ENCODE peak calls at places on chromosomes 16 and 17, in eight cellular contexts. S is HepG2, Q is SK-N-SH, H is HCT116, B is GM23338, O is K562, V is Panc1, W is GM12878. F is an unnamed sample.

GRCh38 chr16:87363771-87364476 is 19.7 kb downstream of the FBXO31 start:
- DNase-seq in S (no peak), Q (peak), H (no peak), B (no peak), O (no peak), V (no peak), W (no peak), F (no peak)

GRCh38 chr17:74325743-74326379 is at the start of gene KIF19:
- DNase-seq in S (no peak), Q (peak), H (no peak), B (peak), O (peak), V (no peak), W (no peak), F (peak)

GRCh38 chr16:28915181-28915580 is 9.9 kb downstream of the RABEP2 start:
- DNase-seq in S (no peak), Q (no peak), H (no peak), B (no peak), O (peak), V (peak), W (no peak), F (no peak)

GRCh38 chr17:73650147-73650546 is 5.9 kb upstream of the SDK2 start:
- DNase-seq in S (no peak), Q (peak), H (no peak), B (peak), O (no peak), V (no peak), W (no peak), F (peak)

GRCh38 chr16:88784074-88784855 is 755 bp downstream of the PIEZO1 start:
- DNase-seq in S (peak), Q (peak), H (no peak), B (peak), O (peak), V (no peak), W (no peak), F (no peak)

GRCh38 chr16:75593308-75593707 is 27.1 kb downstream of the GABARAPL2 start:
- DNase-seq in S (no peak), Q (no peak), H (no peak), B (no peak), O (no peak), V (no peak), W (no peak), F (no peak)

GRCh38 chr16:82016268-82016667 is 5.0 kb upstream of the SDR42E1 start:
- DNase-seq in S (no peak), Q (peak), H (peak), B (peak), O (peak), V (no peak), W (no peak), F (peak)

GRCh38 chr16:81687183-81687456 is 92.0 kb upstream of the PLCG2 start:
- DNase-seq in S (no peak), Q (no peak), H (no peak), B (no peak), O (no peak), V (no peak), W (no peak), F (no peak)

GRCh38 chr17:59829217-59830006 is 63.3 kb downstream of the TUBD1 start:
- DNase-seq in S (peak), Q (peak), H (peak), B (no peak), O (peak), V (peak), W (peak), F (peak)

GRCh38 chr17:81328925-81329278 is 33.8 kb upstream of the SLC38A10 start:
- DNase-seq in S (no peak), Q (peak), H (no peak), B (no peak), O (no peak), V (no peak), W (no peak), F (no peak)

GRCh38 chr16:19595043-19595767 is 39.7 kb downstream of the VPS35L start:
- DNase-seq in S (no peak), Q (peak), H (no peak), B (no peak), O (no peak), V (no peak), W (no peak), F (no peak)

GRCh38 chr17:44108440-44109311 is 14.8 kb downstream of the HDAC5 start:
- DNase-seq in S (peak), Q (peak), H (no peak), B (no peak), O (peak), V (no peak), W (no peak), F (no peak)

GRCh38 chr16:23597003-23597756 is 1.1 kb upstream of the NDUFAB1 start:
- DNase-seq in S (peak), Q (peak), H (peak), B (peak), O (peak), V (no peak), W (no peak), F (no peak)

GRCh38 chr17:42706732-42707131 is 24.4 kb downstream of the CNTNAP1 start:
- DNase-seq in S (no peak), Q (no peak), H (no peak), B (no peak), O (no peak), V (no peak), W (peak), F (no peak)

GRCh38 chr16:52526429-52526828 is 20.5 kb downstream of the TOX3 start:
- DNase-seq in S (no peak), Q (no peak), H (no peak), B (peak), O (no peak), V (no peak), W (no peak), F (no peak)

GRCh38 chr16:66563574-66564334 is 2.5 kb upstream of the CMTM1 start:
- DNase-seq in S (no peak), Q (no peak), H (no peak), B (no peak), O (no peak), V (no peak), W (no peak), F (no peak)

GRCh38 chr16:58284021-58284420 is 10.8 kb downstream of the PRSS54 start:
- DNase-seq in S (no peak), Q (no peak), H (no peak), B (no peak), O (no peak), V (no peak), W (no peak), F (no peak)

GRCh38 chr16:21283521-21284289 is 5.6 kb upstream of the CRYM start:
- DNase-seq in S (peak), Q (peak), H (no peak), B (peak), O (no peak), V (no peak), W (no peak), F (peak)

GRCh38 chr16:53950677-53951076 is 246.7 kb downstream of the FTO start:
- DNase-seq in S (no peak), Q (no peak), H (no peak), B (no peak), O (no peak), V (no peak), W (no peak), F (no peak)

GRCh38 chr16:1907226-1907849 is 10.9 kb downstream of the HS3ST6 start:
- DNase-seq in S (no peak), Q (peak), H (no peak), B (no peak), O (no peak), V (no peak), W (no peak), F (no peak)

GRCh38 chr17:17568772-17569195 is 22.7 kb downstream of the PEMT start:
- DNase-seq in S (peak), Q (peak), H (peak), B (peak), O (peak), V (no peak), W (no peak), F (no peak)

GRCh38 chr17:14004927-14005630 is 64.2 kb upstream of the COX10 start:
- DNase-seq in S (no peak), Q (no peak), H (peak), B (no peak), O (no peak), V (no peak), W (no peak), F (no peak)

GRCh38 chr17:76831316-76831715 is 36.9 kb upstream of the MGAT5B start:
- DNase-seq in S (no peak), Q (no peak), H (no peak), B (no peak), O (no peak), V (no peak), W (no peak), F (no peak)

GRCh38 chr16:4016648-4017047 is 99.6 kb downstream of the ADCY9 start:
- DNase-seq in S (no peak), Q (no peak), H (no peak), B (no peak), O (no peak), V (no peak), W (no peak), F (peak)

GRCh38 chr17:72338304-72338703 is 217.5 kb downstream of the SOX9 start:
- DNase-seq in S (no peak), Q (no peak), H (no peak), B (no peak), O (no peak), V (no peak), W (no peak), F (no peak)

GRCh38 chr16:65342231-65342866 is 220.5 kb upstream of the CDH11 start:
- DNase-seq in S (no peak), Q (no peak), H (no peak), B (peak), O (no peak), V (no peak), W (no peak), F (no peak)

GRCh38 chr16:89688395-89688794 is 1.9 kb downstream of the CDK10 start:
- DNase-seq in S (no peak), Q (no peak), H (no peak), B (no peak), O (no peak), V (no peak), W (no peak), F (no peak)

GRCh38 chr17:2701161-2701995 is 10.2 kb downstream of the CLUH start:
- DNase-seq in S (no peak), Q (peak), H (no peak), B (no peak), O (no peak), V (no peak), W (no peak), F (no peak)

GRCh38 chr16:16009396-16009795 is 60.0 kb downstream of the ABCC1 start:
- DNase-seq in S (no peak), Q (no peak), H (no peak), B (no peak), O (no peak), V (no peak), W (no peak), F (no peak)

GRCh38 chr17:10217916-10218315 is 19.5 kb upstream of the GAS7 start:
- DNase-seq in S (no peak), Q (no peak), H (no peak), B (no peak), O (no peak), V (no peak), W (peak), F (no peak)

GRCh38 chr16:48614759-48615158 is 4.8 kb upstream of the N4BP1 start:
- DNase-seq in S (no peak), Q (no peak), H (no peak), B (no peak), O (no peak), V (no peak), W (no peak), F (no peak)

GRCh38 chr16:82651921-82652601 is 25.3 kb downstream of the CDH13 start:
- DNase-seq in S (no peak), Q (no peak), H (no peak), B (no peak), O (no peak), V (no peak), W (peak), F (no peak)

GRCh38 chr16:77739493-77739892 is 17.2 kb downstream of the NUDT7 start:
- DNase-seq in S (no peak), Q (no peak), H (no peak), B (no peak), O (no peak), V (no peak), W (no peak), F (no peak)

GRCh38 chr17:35640977-35641526 is 53.9 kb downstream of the AP2B1 start:
- DNase-seq in S (no peak), Q (no peak), H (no peak), B (no peak), O (no peak), V (no peak), W (no peak), F (no peak)

GRCh38 chr16:89471225-89471624 is 19.1 kb downstream of the ANKRD11 start:
- DNase-seq in S (no peak), Q (no peak), H (no peak), B (no peak), O (no peak), V (no peak), W (no peak), F (no peak)

DNA sequence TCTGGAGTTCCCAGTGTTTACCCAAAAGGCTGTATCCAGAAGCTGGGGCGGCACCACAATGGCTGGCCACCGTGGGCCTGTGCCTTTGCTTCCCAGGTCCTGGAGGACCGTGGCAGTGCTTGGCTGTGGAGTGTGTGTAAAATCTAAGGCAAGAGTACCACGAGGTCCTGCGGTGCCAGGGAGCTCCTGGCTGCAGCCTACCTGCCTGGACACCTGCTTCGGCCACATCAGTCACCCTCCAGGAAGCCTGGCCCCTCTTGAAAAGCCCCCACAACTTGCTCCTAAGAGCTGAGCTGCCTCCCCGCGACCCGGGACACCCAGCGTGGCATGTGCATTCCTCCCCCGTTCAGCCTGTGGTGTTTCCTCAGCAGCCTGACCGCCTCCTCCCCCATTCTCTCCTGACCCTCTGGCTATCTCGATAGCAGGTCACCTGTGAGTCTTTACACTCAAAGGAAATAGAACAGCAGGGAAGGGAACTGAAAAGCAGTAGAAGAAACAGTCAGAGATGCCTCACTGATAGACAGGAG is 7.9 kb downstream of the TIMM22 start:
- DNase-seq in S (no peak), Q (peak), H (no peak), B (no peak), O (peak), V (no peak), W (no peak), F (no peak)
- TF ChIP-seq POLR2AphosphoS5 in S (no peak), Q (no peak), H (no peak), B (no peak), O (no peak), V (no peak), W (no peak), F (no peak)

GRCh38 chr16:83952940-83953795 is at the start of gene OSGIN1:
- DNase-seq in S (peak), Q (peak), H (peak), B (peak), O (peak), V (peak), W (peak), F (peak)

GRCh38 chr16:83952587-83952939 is 477 bp upstream of the OSGIN1 start:
- DNase-seq in S (no peak), Q (no peak), H (peak), B (no peak), O (no peak), V (no peak), W (no peak), F (no peak)

GRCh38 chr16:83955218-83956130 is 2.4 kb downstream of the OSGIN1 start:
- DNase-seq in S (no peak), Q (no peak), H (no peak), B (no peak), O (no peak), V (no peak), W (no peak), F (no peak)

GRCh38 chr16:83954577-83955016 is 1.6 kb downstream of the OSGIN1 start:
- DNase-seq in S (peak), Q (no peak), H (peak), B (peak), O (no peak), V (no peak), W (no peak), F (peak)

GRCh38 chr16:83953796-83954576 is 946 bp downstream of the OSGIN1 start:
- DNase-seq in S (peak), Q (no peak), H (peak), B (peak), O (peak), V (peak), W (no peak), F (no peak)
- TF ChIP-seq CTCF in S (peak), Q (peak), H (peak), B (peak), O (peak), V (peak), W (peak), F (peak)

GRCh38 chr17:58189436-58190146 is 2.9 kb upstream of the EPX start:
- DNase-seq in S (no peak), Q (peak), H (peak), B (no peak), O (peak), V (no peak), W (no peak), F (peak)
- TF ChIP-seq REST in S (no peak), Q (no peak), H (no peak), B (no peak), O (no peak), V (no peak), W (no peak), F (no peak)

GRCh38 chr16:69138608-69139007 is 6.2 kb downstream of the UTP4 start:
- DNase-seq in S (no peak), Q (no peak), H (no peak), B (no peak), O (no peak), V (no peak), W (no peak), F (no peak)
- TF ChIP-seq POLR2AphosphoS5 in S (no peak), Q (no peak), H (no peak), B (no peak), O (no peak), V (no peak), W (no peak), F (no peak)

DNA sequence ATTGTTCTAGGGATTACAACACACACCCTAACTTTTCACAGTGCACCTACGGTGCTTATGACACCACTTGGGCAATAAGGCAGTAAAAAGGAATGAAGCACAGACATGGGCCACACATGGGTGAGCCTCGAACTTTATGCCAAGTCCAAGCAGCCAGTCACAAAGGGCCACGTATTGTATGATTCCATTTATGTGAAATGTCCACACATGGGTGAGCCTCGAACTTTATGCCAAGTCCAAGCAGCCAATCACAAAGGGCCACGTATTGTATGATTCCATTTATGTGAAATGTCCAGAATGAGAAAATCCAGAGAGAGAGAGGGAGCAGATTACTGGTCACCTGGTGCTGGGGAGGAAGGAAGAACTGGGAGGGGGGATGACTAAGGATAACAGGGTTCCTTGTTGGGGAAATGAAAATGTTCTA is 22.2 kb downstream of the RMI2 start:
- DNase-seq in S (no peak), Q (no peak), H (no peak), B (no peak), O (peak), V (no peak), W (no peak), F (no peak)
- TF ChIP-seq CTCF in S (no peak), Q (no peak), H (no peak), B (no peak), O (no peak), V (no peak), W (no peak), F (no peak)

DNA sequence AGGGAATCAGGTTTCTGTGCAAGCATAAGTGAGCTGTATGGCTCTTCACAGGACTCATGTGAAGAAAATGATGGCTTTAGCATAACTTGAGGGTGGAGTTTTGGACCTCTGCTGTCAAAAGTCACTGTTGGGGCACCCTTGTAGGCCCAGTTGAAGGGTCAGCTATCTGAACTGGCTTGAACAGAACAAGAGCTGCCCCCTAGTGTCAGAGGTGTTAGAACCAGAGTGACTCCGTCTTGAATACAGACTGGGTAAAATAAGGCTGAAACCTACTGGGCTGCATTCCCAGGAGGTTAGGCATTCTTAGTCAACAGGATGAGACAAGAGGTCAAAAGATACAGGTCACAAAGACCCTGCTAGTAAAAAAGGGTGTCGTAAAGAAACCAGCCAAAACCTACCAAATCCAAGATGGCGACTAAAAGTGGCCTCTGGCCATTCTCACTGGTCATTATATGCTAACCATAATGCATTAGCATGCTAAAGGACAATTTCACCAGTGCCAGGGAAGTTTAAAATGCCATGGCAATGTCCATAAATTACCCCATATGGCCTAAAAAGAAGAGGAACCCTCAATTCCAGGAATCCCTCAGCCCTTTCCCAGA is 484.0 kb upstream of the ERCC4 start:
- DNase-seq in S (no peak), Q (no peak), H (no peak), B (peak), O (no peak), V (no peak), W (no peak), F (no peak)
- TF ChIP-seq REST in S (no peak), Q (no peak), H (no peak), B (no peak), O (no peak), V (no peak), W (no peak), F (no peak)

DNA sequence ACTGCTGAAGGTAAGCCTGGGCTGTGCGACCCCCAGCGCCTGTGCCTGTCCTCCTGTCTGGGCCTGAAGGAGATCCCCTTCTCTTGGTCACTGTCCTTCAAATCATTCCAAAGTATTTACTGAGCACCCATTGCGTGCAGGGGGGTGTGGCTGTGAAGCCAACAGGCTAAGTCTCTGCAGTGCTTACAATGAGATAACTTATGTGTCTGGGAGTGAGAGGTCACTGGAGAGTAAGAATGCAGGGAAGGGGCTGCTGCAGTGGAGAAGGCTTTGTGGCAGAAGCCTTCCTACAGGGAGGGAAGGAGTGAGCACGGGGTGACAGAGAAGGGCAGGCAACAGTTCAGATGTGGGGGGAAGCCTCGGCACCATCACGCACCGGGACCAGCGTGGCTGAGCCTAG is 11.2 kb upstream of the SMIM5 start:
- DNase-seq in S (no peak), Q (no peak), H (no peak), B (no peak), O (no peak), V (no peak), W (no peak), F (no peak)
- TF ChIP-seq POLR2AphosphoS5 in S (no peak), Q (no peak), H (no peak), B (no peak), O (no peak), V (no peak), W (no peak), F (no peak)

DNA sequence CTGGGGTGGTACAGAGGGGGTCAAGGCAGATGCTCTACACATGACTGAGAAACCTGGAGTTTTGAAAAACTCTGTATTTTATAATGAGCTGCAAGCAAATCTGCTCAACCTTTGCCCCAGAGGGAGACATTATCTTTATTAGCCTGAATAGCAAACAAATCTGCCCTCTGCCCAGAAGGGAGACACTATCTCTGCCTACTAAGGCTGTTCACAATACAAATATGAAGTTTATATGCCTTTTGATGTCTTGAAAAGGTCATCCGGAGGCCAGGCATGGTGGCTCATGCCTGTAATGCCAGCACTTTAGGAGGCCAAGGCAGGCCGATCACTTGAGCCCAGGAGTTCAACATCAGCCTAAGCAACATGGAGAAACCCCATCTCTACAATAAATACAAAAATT is 11.0 kb upstream of the XYLT1 start:
- DNase-seq in S (no peak), Q (no peak), H (no peak), B (no peak), O (no peak), V (no peak), W (no peak), F (no peak)
- TF ChIP-seq CTCF in S (no peak), Q (no peak), H (no peak), B (no peak), O (no peak), V (no peak), W (no peak), F (no peak)

F was measured in HL-60.